ENCODE peak calls at places on chromosomes 5 and 9, in six cellular contexts. H, V, L, X, O and B are unnamed samples.
A peak's percentile ranks its signal among the peaks of the same experiment; 100 is the strongest.

GRCh38 chr5:171595801-171596231 is 176.4 kb downstream of the FGF18 start:
- DNase-seq in V (peak; percentile 80), L (peak; percentile 93), H (no peak), O (no peak), X (peak; percentile 53), B (peak; percentile 71)

GRCh38 chr5:143659614-143660238 is 152.2 kb upstream of the HMHB1 start:
- DNase-seq in L (no peak), O (no peak), V (peak; percentile 97), X (no peak), H (no peak), B (peak; percentile 79)

GRCh38 chr9:108953983-108954574 is 19.9 kb downstream of the ABITRAM start:
- DNase-seq in H (peak; percentile 58), X (peak; percentile 16), V (no peak), O (no peak), L (peak; percentile 75), B (peak; percentile 67)

GRCh38 chr9:70474413-70474812 is 60.0 kb upstream of the KLF9 start:
- DNase-seq in X (no peak), O (no peak), H (no peak), V (no peak), L (no peak), B (no peak)

GRCh38 chr5:113235884-113236283 is 198.9 kb downstream of the TSSK1B start:
- DNase-seq in O (no peak), H (peak; percentile 39), X (peak; percentile 40), V (no peak), L (no peak), B (peak; percentile 52)

GRCh38 chr5:39082995-39083394 is 8.8 kb upstream of the RICTOR start:
- DNase-seq in O (no peak), H (no peak), L (no peak), X (no peak), V (no peak), B (no peak)

GRCh38 chr5:125277494-125278154 is 531.2 kb upstream of the ZNF608 start:
- DNase-seq in O (no peak), V (peak; percentile 83), X (peak; percentile 95), L (peak; percentile 50), H (no peak), B (peak; percentile 93)

GRCh38 chr5:76781775-76782174 is 37.1 kb upstream of the F2RL1 start:
- DNase-seq in O (no peak), X (no peak), H (no peak), V (no peak), L (no peak), B (no peak)

GRCh38 chr9:129145316-129145715 is 32.7 kb downstream of the IER5L start:
- DNase-seq in L (peak; percentile 30), O (no peak), V (no peak), X (no peak), H (no peak), B (no peak)

GRCh38 chr9:32738501-32739172 is 44.7 kb upstream of the TMEM215 start:
- DNase-seq in O (no peak), L (no peak), X (peak; percentile 86), H (no peak), V (peak; percentile 41), B (peak; percentile 47)

GRCh38 chr5:82277613-82277986 is 554 bp downstream of the RPS23 start:
- DNase-seq in V (no peak), H (no peak), O (no peak), L (no peak), X (no peak), B (no peak)

GRCh38 chr5:43063731-43064171 is 23.6 kb upstream of the ANXA2R start:
- DNase-seq in O (no peak), V (peak; percentile 58), H (peak; percentile 62), L (peak; percentile 39), X (no peak), B (peak; percentile 91)

GRCh38 chr9:8835291-8835690 is 1035.7 kb upstream of the DMAC1 start:
- DNase-seq in X (no peak), V (no peak), O (no peak), L (no peak), H (no peak), B (no peak)

GRCh38 chr9:126985870-126986498 is 71.4 kb downstream of the RALGPS1 start:
- DNase-seq in V (peak; percentile 98), X (peak; percentile 96), H (no peak), L (peak; percentile 67), O (no peak), B (peak; percentile 97)

GRCh38 chr5:109900453-109900852 is 210.7 kb downstream of the MAN2A1 start:
- DNase-seq in O (no peak), H (no peak), X (no peak), V (no peak), L (no peak), B (no peak)

GRCh38 chr9:86328153-86328552 is 26.1 kb downstream of the TUT7 start:
- DNase-seq in X (no peak), H (peak; percentile 66), L (no peak), V (no peak), O (peak; percentile 5), B (no peak)

GRCh38 chr5:119439140-119439625 is 13.1 kb upstream of the HSD17B4 start:
- DNase-seq in L (no peak), O (no peak), X (peak; percentile 69), V (no peak), H (no peak), B (no peak)

GRCh38 chr5:73447234-73448071 is 1.1 kb downstream of the FOXD1 start:
- DNase-seq in L (peak; percentile 72), H (peak; percentile 66), X (peak; percentile 65), V (peak; percentile 43), O (no peak), B (peak; percentile 38)

GRCh38 chr5:151072234-151073025 is 8.4 kb downstream of the TNIP1 start:
- DNase-seq in V (peak; percentile 97), L (peak; percentile 28), O (no peak), H (no peak), X (peak; percentile 88), B (peak; percentile 90)

GRCh38 chr9:35760651-35761050 is 6.6 kb upstream of the MSMP start:
- DNase-seq in V (no peak), H (no peak), L (no peak), X (peak; percentile 41), O (no peak), B (peak; percentile 36)

GRCh38 chr9:125544988-125545651 is 161.9 kb downstream of the MAPKAP1 start:
- DNase-seq in X (no peak), H (no peak), O (no peak), V (no peak), L (peak; percentile 98), B (peak; percentile 4)

GRCh38 chr9:76574171-76574767 is 115.3 kb downstream of the GCNT1 start:
- DNase-seq in H (no peak), L (no peak), X (no peak), V (no peak), O (no peak), B (no peak)

GRCh38 chr9:133333566-133333965 is 2.4 kb downstream of the SURF6 start:
- DNase-seq in V (no peak), O (no peak), H (no peak), L (no peak), X (no peak), B (no peak)

GRCh38 chr5:177361418-177362101 is 3.8 kb downstream of the RGS14 start:
- DNase-seq in L (no peak), O (no peak), X (no peak), H (peak; percentile 9), V (no peak), B (no peak)

DNA sequence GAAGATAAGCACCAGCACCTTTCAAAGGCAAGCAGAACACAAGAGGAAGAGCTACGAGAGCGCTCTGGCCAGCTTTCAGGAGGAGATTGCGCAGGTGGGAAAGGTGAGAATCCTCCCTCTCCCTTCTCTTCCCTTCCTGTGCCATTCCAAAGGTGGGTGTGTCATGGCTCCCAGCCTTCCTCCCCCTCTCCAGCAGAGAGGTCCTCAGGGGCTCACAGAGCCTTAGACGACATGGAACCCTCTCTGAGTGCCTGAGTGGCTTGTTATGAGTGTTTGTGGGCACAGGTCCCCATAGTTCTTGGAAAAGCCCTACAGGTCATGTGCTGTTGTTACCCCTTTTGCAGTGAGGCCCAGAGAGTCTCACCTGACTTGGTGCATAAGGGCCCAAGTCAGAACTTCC is 5.8 kb downstream of the CCDC180 start:
- DNase-seq in L (no peak), H (no peak), V (no peak), X (no peak), O (no peak), B (no peak)
- H3K4me2 ChIP-seq in L (no peak overlapping the region), H (no peak overlapping the region), V (no peak overlapping the region), X (no peak overlapping the region), O (no peak overlapping the region), B (no peak overlapping the region)

GRCh38 chr5:34712565-34712964 is 56.4 kb downstream of the RAI14 start:
- DNase-seq in X (no peak), O (no peak), V (no peak), L (no peak), H (no peak), B (no peak)
- H3K4me1 ChIP-seq in X (no peaks in the 10 kb centered on the region), O (peaks cover 3% of the 10 kb centered on the region), V (peaks cover 37% of the 10 kb centered on the region), L (peaks cover 22% of the 10 kb centered on the region), H (peaks cover 42% of the 10 kb centered on the region), B (peaks cover 36% of the 10 kb centered on the region)

GRCh38 chr9:121286973-121287721 is 19.2 kb downstream of the GSN start:
- DNase-seq in O (peak; percentile 68), X (peak; percentile 99), L (peak; percentile 97), H (peak; percentile 96), V (peak; percentile 95), B (peak; percentile 96)
- H3K27me3 ChIP-seq in O (no peaks in the 10 kb centered on the region), X (no peaks in the 10 kb centered on the region), L (no peaks in the 10 kb centered on the region), H (peaks cover 66% of the 10 kb centered on the region), V (no peaks in the 10 kb centered on the region), B (no peaks in the 10 kb centered on the region)

DNA sequence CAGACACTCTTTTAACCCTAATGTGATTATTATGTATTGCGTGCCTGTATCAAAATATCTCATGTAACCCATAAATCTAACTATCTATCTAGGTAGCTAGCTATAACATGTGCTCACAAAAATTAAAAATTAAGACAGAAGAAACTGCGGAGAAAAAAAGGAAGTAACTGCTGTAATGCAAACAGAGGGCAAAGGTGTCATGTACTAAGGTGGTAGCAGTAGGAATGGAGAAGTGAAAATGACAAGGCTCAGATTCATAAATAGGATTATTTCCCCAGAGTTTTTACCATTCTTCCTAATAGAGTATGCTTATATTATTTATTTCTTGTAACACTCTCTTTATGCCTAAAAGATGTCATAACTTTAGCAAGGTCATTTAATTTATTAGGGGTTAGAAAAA is 1527.5 kb upstream of the C9orf72 start:
- DNase-seq in O (no peak), X (no peak), H (no peak), V (no peak), L (no peak), B (no peak)
- H3K4me2 ChIP-seq in O (no peak overlapping the region), X (no peak overlapping the region), H (no peak overlapping the region), V (no peak overlapping the region), L (no peak overlapping the region), B (no peak overlapping the region)

GRCh38 chr5:16457451-16457850 is 8.1 kb downstream of the ZNF622 start:
- DNase-seq in H (no peak), X (no peak), V (no peak), L (no peak), O (no peak), B (no peak)
- H3K4me1 ChIP-seq in H (no peaks in the 10 kb centered on the region), X (peaks cover 14% of the 10 kb centered on the region), V (no peaks in the 10 kb centered on the region), L (peaks cover 19% of the 10 kb centered on the region), O (no peaks in the 10 kb centered on the region), B (peaks cover 20% of the 10 kb centered on the region)

GRCh38 chr9:113425072-113425471 is 14.5 kb downstream of the C9orf43 start:
- DNase-seq in H (peak; percentile 38), V (no peak), X (no peak), L (no peak), O (no peak), B (no peak)
- H3K27me3 ChIP-seq in H (no peaks in the 10 kb centered on the region), V (no peaks in the 10 kb centered on the region), X (no peaks in the 10 kb centered on the region), L (peaks cover 7% of the 10 kb centered on the region), O (no peaks in the 10 kb centered on the region), B (no peaks in the 10 kb centered on the region)